ENCODE peak calls at places on chromosomes 13 and 19, in four cellular contexts. S is CD8-positive, alpha-beta memory T cell; P is Peyer's patch; A is activated naive CD8-positive, alpha-beta T cell treated with anti-CD3 and anti-CD28 coated beads for 36 hours. T is an unnamed sample.

GRCh38 chr13:20125129-20125782 is 35.6 kb downstream of the GJA3 start:
- DNase-seq in A (no peak), P (peak; percentile 45), S (no peak), T (no peak)

GRCh38 chr13:60453490-60453889 is 56.5 kb downstream of the TDRD3 start:
- DNase-seq in A (no peak), S (no peak), P (no peak), T (no peak)

GRCh38 chr13:91154954-91155353 is 192.5 kb upstream of the MIR17HG start:
- DNase-seq in P (no peak), A (no peak), S (no peak), T (no peak)

GRCh38 chr13:107712145-107712544 is 503.2 kb downstream of the LIG4 start:
- DNase-seq in A (no peak), S (no peak), P (no peak), T (no peak)

GRCh38 chr13:19967619-19968018 is 9.1 kb downstream of the ZMYM2 start:
- DNase-seq in S (no peak), P (no peak), A (no peak), T (no peak)

GRCh38 chr13:46595136-46595917 is 42.4 kb downstream of the LRCH1 start:
- DNase-seq in A (no peak), S (no peak), P (peak; percentile 73), T (no peak)

GRCh38 chr13:45180713-45181601 is 19.9 kb downstream of the KCTD4 start:
- DNase-seq in S (no peak), P (no peak), A (no peak), T (no peak)

GRCh38 chr13:36992362-36992761 is 6.8 kb downstream of the ALG5 start:
- DNase-seq in P (no peak), A (no peak), S (no peak), T (no peak)

GRCh38 chr19:53157601-53158000 is 1.3 kb downstream of the ZNF347 start:
- DNase-seq in S (no peak), P (no peak), A (no peak), T (no peak)

GRCh38 chr13:66111628-66112027 is 1118.5 kb downstream of the PCDH9 start:
- DNase-seq in S (no peak), A (no peak), P (no peak), T (no peak)

GRCh38 chr19:39332293-39332692 is 3.5 kb downstream of the GMFG start:
- DNase-seq in S (no peak), P (no peak), A (no peak), T (no peak)

GRCh38 chr19:40331052-40331451 is 17.1 kb downstream of the C19orf47 start:
- DNase-seq in S (no peak), P (no peak), A (no peak), T (no peak)

GRCh38 chr13:113834496-113835200 is 29.2 kb downstream of the GAS6 start:
- DNase-seq in P (no peak), S (no peak), A (no peak), T (no peak)

GRCh38 chr19:50292216-50292827 is 36.9 kb downstream of the KCNC3 start:
- DNase-seq in P (no peak), A (no peak), S (peak; percentile 1), T (no peak)

GRCh38 chr13:77751513-77752456 is 54.3 kb downstream of the SLAIN1 start:
- DNase-seq in A (peak; percentile 41), P (peak; percentile 61), S (peak; percentile 59), T (peak; percentile 45)

GRCh38 chr13:78659450-78660110 is 625 bp upstream of the OBI1 start:
- DNase-seq in A (no peak), S (no peak), P (no peak), T (no peak)

GRCh38 chr13:32639502-32640105 is 53.4 kb downstream of the PDS5B start:
- DNase-seq in S (peak; percentile 72), P (peak; percentile 83), A (peak; percentile 21), T (peak; percentile 39)

GRCh38 chr13:33403807-33404362 is 118.3 kb upstream of the STARD13 start:
- DNase-seq in S (no peak), A (no peak), P (no peak), T (no peak)

GRCh38 chr19:48967346-48968178 is 2.5 kb downstream of the FTL start:
- DNase-seq in S (no peak), P (peak; percentile 62), A (no peak), T (no peak)

GRCh38 chr19:51472607-51473006 is 5.7 kb upstream of the CEACAM18 start:
- DNase-seq in A (no peak), P (peak; percentile 18), S (no peak), T (no peak)

GRCh38 chr19:18718846-18719458 is 35.5 kb downstream of the CRTC1 start:
- DNase-seq in A (no peak), P (no peak), S (no peak), T (no peak)

GRCh38 chr13:61770697-61771096 is 355.0 kb upstream of the PCDH20 start:
- DNase-seq in S (no peak), A (no peak), P (no peak), T (no peak)

GRCh38 chr13:31372454-31372853 is 172.7 kb downstream of the B3GLCT start:
- DNase-seq in S (no peak), A (no peak), P (no peak), T (no peak)

GRCh38 chr13:80524447-80525215 is 183.7 kb upstream of the SPRY2 start:
- DNase-seq in P (no peak), S (no peak), A (no peak), T (no peak)

GRCh38 chr13:112844411-112844810 is 124.6 kb upstream of the MCF2L start:
- DNase-seq in S (no peak), P (peak; percentile 35), A (no peak), T (no peak)

GRCh38 chr19:38877781-38878574 is at the start of gene RINL:
- DNase-seq in A (peak; percentile 71), S (peak; percentile 82), P (peak; percentile 92), T (peak; percentile 73)

GRCh38 chr19:21751379-21751778 is 16.0 kb downstream of the ZNF100 start:
- DNase-seq in S (no peak), A (no peak), P (no peak), T (no peak)

T was measured in stimulated activated naive CD8-positive, alpha-beta T cell treated with anti-CD3 and anti-CD28 coated beads, Interleukin-15, Interleukin-2, amounts not matched to agents 100 U/mL and 50 U/mL, for 24 hours.